ENCODE peak calls at places on chromosomes 5 and 9, in four cellular contexts. F is left colon; L is stimulated activated effector memory CD8-positive, alpha-beta T cell treated with anti-CD3 and anti-CD28 coated beads, Interleukin-12 subunit alpha, Interleukin-12 subunit beta, amount 100 ng/mL, for 72 hours; I is non-pigmented ciliary epithelial cell. V is an unnamed sample.

GRCh38 chr5:12865529-12865928 is 961.3 kb upstream of the CTNND2 start:
- DNase-seq in F (no peak), L (no peak), I (peak; percentile 35), V (no peak)

GRCh38 chr5:1779782-1780620 is 19.6 kb downstream of the MRPL36 start:
- DNase-seq in I (no peak), F (no peak), L (no peak), V (no peak)

GRCh38 chr5:158532739-158533138 is 567.0 kb downstream of the EBF1 start:
- DNase-seq in I (no peak), F (no peak), L (no peak), V (no peak)

GRCh38 chr9:112166176-112167140 is 8.6 kb downstream of the SUSD1 start:
- DNase-seq in I (no peak), F (no peak), L (no peak), V (no peak)

GRCh38 chr5:8686707-8687106 is 817.8 kb downstream of the MTRR start:
- DNase-seq in I (peak; percentile 13), F (no peak), L (no peak), V (no peak)

GRCh38 chr9:134317431-134318414 is 8.5 kb upstream of the RXRA start:
- DNase-seq in L (no peak), F (no peak), I (no peak), V (no peak)

GRCh38 chr9:36846621-36847020 is 187.4 kb downstream of the PAX5 start:
- DNase-seq in I (no peak), L (no peak), F (no peak), V (no peak)

GRCh38 chr9:28086881-28087280 is 513.6 kb upstream of the C9orf72 start:
- DNase-seq in I (no peak), F (no peak), L (no peak), V (no peak)

GRCh38 chr5:156552855-156553358 is 225.9 kb downstream of the SGCD start:
- DNase-seq in I (no peak), L (no peak), F (no peak), V (no peak)

GRCh38 chr5:78490709-78491485 is 130.5 kb downstream of the SCAMP1 start:
- DNase-seq in F (no peak), L (no peak), I (no peak), V (no peak)

GRCh38 chr9:83962165-83962564 is 17.9 kb downstream of the HNRNPK start:
- DNase-seq in L (no peak), I (no peak), F (no peak), V (no peak)

GRCh38 chr5:171855798-171856772 is 70.5 kb downstream of the SMIM23 start:
- DNase-seq in L (no peak), F (peak; percentile 54), I (no peak), V (no peak)

GRCh38 chr5:57231607-57232006 is 57.7 kb downstream of the GPBP1 start:
- DNase-seq in L (no peak), F (no peak), I (no peak), V (no peak)

V was measured in GM12892.